ENCODE peak calls at places on chromosomes 5 and 9, in ten cellular contexts. Y is upper lobe of left lung, L is GM12891, U is testis, O is esophagus squamous epithelium, T is stomach, N is A549, I is heart left ventricle, Q is breast epithelium, Z is uterus. R is an unnamed sample.

GRCh38 chr5:90747175-90747574 is 188.6 kb downstream of the ADGRV1 start:
- DNase-seq in L (no peak), Y (no peak), O (no peak), T (no peak), I (no peak), N (no peak), Q (no peak), U (no peak), Z (no peak), R (no peak)

GRCh38 chr9:93612052-93612795 is 35.8 kb downstream of the PHF2 start:
- DNase-seq in O (no peak), Y (no peak), Z (no peak), I (no peak), T (no peak), L (no peak), Q (no peak), N (no peak), U (no peak), R (no peak)

GRCh38 chr5:157816682-157817268 is 42.2 kb downstream of the CLINT1 start:
- DNase-seq in U (no peak), I (no peak), Q (no peak), Z (no peak), Y (no peak), O (no peak), N (no peak), T (no peak), L (no peak), R (no peak)

GRCh38 chr5:170499621-170500020 is 4.2 kb upstream of the KCNIP1 start:
- DNase-seq in Y (no peak), U (no peak), Z (no peak), N (no peak), Q (no peak), L (no peak), O (no peak), T (no peak), I (no peak), R (no peak)

GRCh38 chr5:95261369-95262175 is 23.3 kb downstream of the MCTP1 start:
- DNase-seq in O (no peak), I (no peak), Y (no peak), U (peak; percentile 32), L (no peak), T (no peak), Q (no peak), Z (no peak), N (no peak), R (no peak)

GRCh38 chr5:150044334-150044681 is 42.0 kb downstream of the CSF1R start:
- DNase-seq in U (no peak), N (no peak), Y (no peak), Q (no peak), Z (no peak), T (no peak), I (no peak), O (no peak), L (no peak), R (no peak)

GRCh38 chr5:180599590-180599914 is 8.3 kb upstream of the SCGB3A1 start:
- DNase-seq in I (no peak), Q (no peak), Z (no peak), L (peak; percentile 17), O (no peak), U (no peak), T (no peak), N (no peak), Y (peak; percentile 14), R (peak; percentile 4)

GRCh38 chr9:79489241-79490000 is 82.3 kb upstream of the TLE4 start:
- DNase-seq in N (peak; percentile 12), Y (peak; percentile 21), I (no peak), Z (no peak), U (peak; percentile 88), T (no peak), Q (peak; percentile 38), L (no peak), O (no peak), R (peak; percentile 44)

GRCh38 chr9:106752581-106752980 is 110.4 kb upstream of the ZNF462 start:
- DNase-seq in O (no peak), Y (no peak), I (peak; percentile 44), L (no peak), U (no peak), N (no peak), T (no peak), Z (no peak), Q (no peak), R (no peak)

GRCh38 chr5:98774192-98775046 is 956 bp downstream of the RGMB start:
- DNase-seq in N (peak; percentile 38), Y (peak; percentile 61), U (peak; percentile 65), Z (peak; percentile 53), O (peak; percentile 11), T (peak; percentile 72), I (peak; percentile 58), L (peak; percentile 41), Q (peak; percentile 50), R (no peak)

GRCh38 chr5:175749591-175749990 is 91.7 kb downstream of the HRH2 start:
- DNase-seq in I (no peak), Y (no peak), O (no peak), U (no peak), N (no peak), Q (peak; percentile 68), L (no peak), T (no peak), Z (no peak), R (no peak)

GRCh38 chr5:13478831-13479465 is 465.5 kb downstream of the DNAH5 start:
- DNase-seq in I (no peak), Z (no peak), T (peak; percentile 50), Y (no peak), N (peak; percentile 43), O (no peak), Q (no peak), U (peak; percentile 53), L (no peak), R (peak; percentile 19)

GRCh38 chr5:93532370-93532769 is 48.6 kb downstream of the NR2F1-AS1 start:
- DNase-seq in L (no peak), U (peak; percentile 79), O (no peak), Q (peak; percentile 73), T (peak; percentile 50), N (no peak), Y (peak; percentile 31), I (peak; percentile 59), Z (peak; percentile 91), R (peak; percentile 0)

GRCh38 chr9:93134018-93134739 is at the start of gene NINJ1:
- DNase-seq in L (peak; percentile 96), O (no peak), Y (peak; percentile 83), U (peak; percentile 75), T (peak; percentile 79), Q (no peak), Z (peak; percentile 76), N (peak; percentile 90), I (peak; percentile 72), R (peak; percentile 87)

GRCh38 chr5:51472472-51472871 is 89.2 kb downstream of the ISL1 start:
- DNase-seq in L (no peak), O (no peak), Y (no peak), Q (no peak), Z (no peak), N (no peak), T (no peak), I (no peak), U (no peak), R (no peak)

GRCh38 chr5:33476992-33477391 is 36.2 kb downstream of the TARS1 start:
- DNase-seq in T (no peak), I (no peak), N (no peak), Q (no peak), U (no peak), O (no peak), Z (no peak), L (no peak), Y (no peak), R (no peak)

GRCh38 chr5:33472805-33473409 is 32.1 kb downstream of the TARS1 start:
- DNase-seq in N (no peak), T (no peak), Y (no peak), Z (no peak), L (no peak), O (no peak), U (no peak), I (no peak), Q (no peak), R (no peak)

GRCh38 chr5:33475706-33476105 is 34.9 kb downstream of the TARS1 start:
- DNase-seq in T (no peak), N (no peak), Z (no peak), Q (no peak), Y (no peak), L (no peak), U (no peak), I (no peak), O (no peak), R (no peak)

GRCh38 chr5:33474004-33474403 is 33.2 kb downstream of the TARS1 start:
- DNase-seq in I (no peak), N (no peak), T (no peak), O (no peak), Y (no peak), L (no peak), Q (no peak), Z (no peak), U (no peak), R (no peak)

GRCh38 chr5:33474931-33475499 is 34.2 kb downstream of the TARS1 start:
- DNase-seq in I (no peak), Q (no peak), Y (no peak), N (no peak), T (no peak), U (no peak), L (no peak), Z (no peak), O (no peak), R (no peak)
- TF ChIP-seq POLR2A in I (no peak), Q (no peak), Y (no peak), N (no peak), T (no peak), U (no peak), L (no peak), Z (no peak), O (no peak), R (no peak)

GRCh38 chr9:96854073-96854876 is at the start of gene ZNF782:
- DNase-seq in Y (peak; percentile 96), U (peak; percentile 97), Q (peak; percentile 87), Z (peak; percentile 93), I (peak; percentile 95), L (peak; percentile 62), O (peak; percentile 41), T (peak; percentile 92), N (peak; percentile 83), R (peak; percentile 91)
- TF ChIP-seq POLR2A in Y (no peak), U (no peak), Q (no peak), Z (peak; percentile 45), I (no peak), L (no peak), O (no peak), T (no peak), N (peak; percentile 65), R (peak; percentile 75)

GRCh38 chr5:6599739-6600138 is 33.1 kb downstream of the NSUN2 start:
- DNase-seq in U (no peak), O (no peak), T (no peak), L (no peak), I (no peak), Y (no peak), N (no peak), Q (no peak), Z (no peak), R (no peak)
- TF ChIP-seq POLR2A in U (no peak), O (no peak), T (no peak), L (peak; percentile 34), I (no peak), Y (no peak), N (no peak), Q (no peak), Z (no peak), R (no peak)

DNA sequence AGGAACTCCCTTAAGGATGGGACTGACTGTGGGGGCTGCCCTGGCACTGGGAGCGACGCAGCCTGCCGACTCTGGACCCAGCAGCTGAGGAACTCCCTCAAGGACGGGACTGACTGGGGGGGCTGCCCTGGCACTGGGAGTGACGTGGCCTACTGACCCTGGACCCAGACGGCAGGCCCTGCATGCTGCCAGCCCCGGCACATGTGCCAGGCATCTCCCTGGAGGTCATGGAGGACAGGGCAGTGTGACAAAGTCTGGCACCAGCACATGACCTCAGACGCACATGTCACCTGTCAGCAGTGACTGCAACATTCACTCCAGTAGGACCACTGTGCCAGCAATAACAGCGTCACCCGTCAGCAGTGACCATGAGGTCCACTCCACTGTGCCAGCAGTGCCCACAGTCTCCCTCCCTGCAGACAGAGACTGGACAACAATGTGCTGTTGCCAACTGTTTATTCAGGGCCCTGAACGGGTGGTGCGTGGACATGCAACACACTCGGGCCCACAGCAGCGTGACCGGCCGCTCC is 4.5 kb downstream of the FBXW5 start:
- DNase-seq in T (no peak), O (no peak), L (no peak), Y (peak; percentile 15), Q (no peak), N (no peak), I (peak; percentile 95), Z (no peak), U (peak; percentile 81), R (no peak)
- TF ChIP-seq POLR2A in T (no peak), O (no peak), L (no peak), Y (no peak), Q (no peak), N (no peak), I (no peak), Z (no peak), U (no peak), R (no peak)

R was measured in H54.